ENCODE peak calls at places on chromosomes 3 and 15, in four cellular contexts. V is K562, M is HepG2, F is HCT116. X is an unnamed sample.

GRCh38 chr15:76195506-76196285 is 115.6 kb downstream of the ETFA start:
- DNase-seq in M (peak; percentile 50), F (no peak), V (no peak), X (no peak)

GRCh38 chr3:106560451-106560966 is 691.7 kb upstream of the CBLB start:
- DNase-seq in V (no peak), F (no peak), M (no peak), X (no peak)

GRCh38 chr3:64454179-64454578 is 228.9 kb upstream of the PRICKLE2 start:
- DNase-seq in F (no peak), M (no peak), V (no peak), X (no peak)

GRCh38 chr3:183295211-183295610 is 42.2 kb downstream of the B3GNT5 start:
- DNase-seq in V (no peak), F (no peak), M (peak; percentile 18), X (no peak)

GRCh38 chr3:66367979-66368378 is 132.8 kb downstream of the LRIG1 start:
- DNase-seq in V (no peak), F (no peak), M (no peak), X (no peak)

GRCh38 chr15:78353093-78353492 is 12.9 kb downstream of the CRABP1 start:
- DNase-seq in F (peak; percentile 32), M (peak; percentile 22), V (peak; percentile 66), X (no peak)

GRCh38 chr3:152915695-152916094 is 80.8 kb downstream of the P2RY1 start:
- DNase-seq in V (peak; percentile 49), M (no peak), F (no peak), X (no peak)

GRCh38 chr3:9122732-9123364 is 126.6 kb downstream of the SRGAP3 start:
- DNase-seq in F (no peak), M (no peak), V (no peak), X (no peak)

GRCh38 chr3:44026224-44026865 is 215.3 kb upstream of the TOPAZ1 start:
- DNase-seq in F (no peak), V (no peak), M (no peak), X (no peak)

GRCh38 chr15:31550211-31550848 is 223.7 kb downstream of the KLF13 start:
- DNase-seq in F (no peak), M (no peak), V (no peak), X (no peak)

GRCh38 chr15:75704618-75705017 is 8.0 kb downstream of the CSPG4 start:
- DNase-seq in M (no peak), V (no peak), F (no peak), X (no peak)

GRCh38 chr15:36622247-36622795 is 42.9 kb downstream of the CDIN1 start:
- DNase-seq in V (no peak), F (no peak), M (no peak), X (no peak)

GRCh38 chr3:95227092-95227491 is 1164.2 kb downstream of the NSUN3 start:
- DNase-seq in V (no peak), M (no peak), F (no peak), X (no peak)

GRCh38 chr15:66389098-66389858 is 2.6 kb downstream of the MAP2K1 start:
- DNase-seq in M (no peak), V (no peak), F (no peak), X (no peak)
- H3K4me3 ChIP-seq in M (no peak overlapping the region), V (no peak overlapping the region), F (no peak overlapping the region), X (no peak overlapping the region)

GRCh38 chr3:41608267-41608822 is 353.6 kb downstream of the ULK4 start:
- DNase-seq in M (no peak), F (no peak), V (no peak), X (no peak)
- TF ChIP-seq TCF7L2 in M (no peak), F (no peak), V (no peak), X (no peak)

DNA sequence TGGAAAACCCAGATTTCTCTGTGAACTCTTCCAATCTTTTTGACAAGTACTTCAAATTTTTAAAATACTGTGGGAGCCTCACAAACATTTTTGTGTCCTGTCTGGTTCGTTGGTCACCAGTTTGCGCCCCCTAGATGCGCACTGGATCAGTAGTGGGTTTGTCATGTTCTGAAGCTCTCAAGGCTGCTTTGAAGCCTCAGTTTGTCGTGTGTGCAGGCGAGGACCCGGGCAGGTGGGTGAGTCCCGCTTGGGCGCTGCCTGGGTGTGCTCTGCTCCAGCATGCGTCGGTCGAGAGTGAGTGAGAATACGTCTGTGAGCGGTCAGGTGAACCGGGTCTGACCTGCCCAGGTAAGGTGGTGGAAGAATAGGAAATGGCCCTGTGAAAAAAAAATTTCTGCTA is 17.3 kb upstream of the AEN start:
- DNase-seq in M (no peak), F (no peak), V (no peak), X (no peak)
- H3K4me3 ChIP-seq in M (no peak overlapping the region), F (no peak overlapping the region), V (no peak overlapping the region), X (no peak overlapping the region)

GRCh38 chr3:30358871-30359270 is 247.5 kb upstream of the TGFBR2 start:
- DNase-seq in V (no peak), F (no peak), M (no peak), X (no peak)

GRCh38 chr3:30354972-30355371 is 251.4 kb upstream of the TGFBR2 start:
- DNase-seq in F (no peak), M (peak; percentile 56), V (no peak), X (no peak)

GRCh38 chr3:30356901-30357753 is 249.3 kb upstream of the TGFBR2 start:
- DNase-seq in M (no peak), V (no peak), F (no peak), X (no peak)

GRCh38 chr3:30355622-30356021 is 250.8 kb upstream of the TGFBR2 start:
- DNase-seq in V (no peak), F (no peak), M (no peak), X (no peak)

DNA sequence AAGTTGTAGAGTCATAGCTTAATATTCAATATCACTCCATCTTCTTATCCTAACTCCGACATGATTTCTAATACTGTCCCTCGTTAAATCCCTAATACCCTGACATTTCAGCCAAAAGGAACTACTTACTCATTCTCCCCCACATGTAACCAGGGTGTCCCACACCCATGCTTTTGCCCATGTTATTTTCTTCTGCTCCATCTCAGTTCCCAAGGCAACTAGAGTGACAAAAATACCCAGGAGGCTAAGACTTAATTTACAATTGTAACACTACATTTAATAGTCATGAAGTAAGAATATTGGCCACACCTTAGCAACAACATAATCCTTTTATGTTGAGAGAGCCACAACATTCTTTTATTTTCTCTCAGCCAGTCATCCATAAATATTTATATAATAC is 248.5 kb upstream of the TGFBR2 start:
- DNase-seq in V (no peak), M (no peak), F (no peak), X (no peak)
- TF ChIP-seq TCF7L2 in V (no peak), M (no peak), F (no peak), X (no peak)

DNA sequence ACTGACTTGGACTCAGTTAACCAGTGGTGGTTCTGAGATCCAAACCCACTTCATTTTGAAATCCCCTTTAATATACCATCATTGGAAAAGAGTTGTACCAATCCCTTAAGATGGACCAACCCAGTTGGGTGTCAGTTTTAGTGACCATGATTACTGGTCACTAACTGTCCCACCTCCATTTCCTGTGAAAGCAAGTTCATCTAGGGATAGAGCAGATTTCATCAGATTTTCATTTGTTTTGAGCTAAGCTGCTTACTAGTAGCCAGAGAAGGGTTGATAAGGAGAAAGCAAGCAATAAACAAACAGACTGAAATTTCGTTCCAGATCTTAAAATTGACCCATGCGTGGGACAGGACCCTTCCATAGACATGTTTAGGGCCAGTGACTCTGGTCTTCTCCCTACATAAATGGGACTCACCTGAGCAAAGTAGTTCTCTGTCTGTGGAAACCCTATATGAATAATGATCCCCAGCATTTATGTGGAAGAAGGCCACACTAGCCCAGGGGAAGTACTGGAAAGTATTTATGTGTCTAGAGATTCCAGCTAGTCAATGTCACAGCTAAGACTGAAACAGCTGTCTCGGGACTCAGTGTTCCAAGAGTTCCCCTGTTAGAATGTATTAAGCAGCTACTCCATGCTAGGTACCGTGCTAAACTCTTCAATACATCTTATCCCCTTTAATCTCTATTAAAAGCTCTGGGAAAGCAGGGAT is 196.0 kb upstream of the BCL6 start:
- DNase-seq in F (no peak), V (no peak), M (no peak), X (no peak)
- H3K4me3 ChIP-seq in F (no peak overlapping the region), V (no peak overlapping the region), M (no peak overlapping the region), X (no peak overlapping the region)

DNA sequence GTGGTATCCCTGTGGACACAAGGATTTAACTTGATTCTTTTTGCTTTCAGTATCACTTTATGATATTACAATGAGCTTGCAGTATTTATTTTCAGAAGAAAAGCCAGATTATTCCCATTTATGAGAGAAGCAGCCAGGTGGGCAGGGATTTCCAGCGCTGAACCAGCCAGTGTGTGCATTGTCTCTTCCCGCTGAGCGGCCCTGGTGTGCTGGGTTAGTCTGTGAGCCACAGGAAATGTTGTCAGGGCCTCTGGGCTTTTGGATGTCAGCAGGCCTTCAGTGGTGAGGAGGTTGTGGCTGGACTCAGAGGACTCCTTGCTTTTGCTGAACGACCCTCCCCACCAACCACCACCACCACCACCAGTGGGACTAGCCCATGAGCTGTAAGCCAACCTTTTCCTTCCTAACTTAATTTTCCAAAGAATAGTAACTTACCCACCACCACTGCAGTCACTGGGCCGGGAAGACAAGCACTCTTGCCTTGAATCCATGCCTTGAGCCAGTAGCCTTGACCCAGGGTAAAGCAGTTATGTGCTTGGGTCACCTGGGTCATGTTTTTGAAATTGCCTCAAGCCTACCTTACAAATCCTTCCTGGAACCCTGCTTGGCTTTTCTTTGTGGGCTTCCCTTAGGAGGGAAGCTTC is 33.1 kb downstream of the FLNB start:
- DNase-seq in F (no peak), V (no peak), M (peak; percentile 56), X (no peak)
- TF ChIP-seq TCF7L2 in F (no peak), V (no peak), M (no peak), X (no peak)